ENCODE peak calls at places on chromosomes 5 and 9, in four cellular contexts. One of them, this sample, is unnamed.

GRCh38 chr9:4994166-4994890 is 9.3 kb downstream of the JAK2 start:
- DNase-seq in H1: no peak
- DNase-seq in HepG2: no peak
- DNase-seq in GM12878: no peak
- DNase-seq in this sample: no peak

GRCh38 chr9:18487620-18488019 is 13.7 kb downstream of the ADAMTSL1 start:
- DNase-seq in GM12878: no peak
- DNase-seq in HepG2: no peak
- DNase-seq in H1: no peak
- DNase-seq in this sample: no peak

GRCh38 chr9:109574061-109574882 is 76.2 kb upstream of the PTPN3 start:
- DNase-seq in GM12878: peak; percentile 5
- DNase-seq in H1: no peak
- DNase-seq in HepG2: peak; percentile 36
- DNase-seq in this sample: peak; percentile 42

GRCh38 chr5:11760940-11761603 is 143.2 kb downstream of the CTNND2 start:
- DNase-seq in H1: no peak
- DNase-seq in GM12878: no peak
- DNase-seq in HepG2: no peak
- DNase-seq in this sample: no peak

GRCh38 chr5:140996055-140996454 is 29.8 kb downstream of the PCDHAC2 start:
- DNase-seq in H1: no peak
- DNase-seq in GM12878: no peak
- DNase-seq in HepG2: no peak
- DNase-seq in this sample: no peak

GRCh38 chr5:175715627-175716522 is 58.0 kb downstream of the HRH2 start:
- DNase-seq in HepG2: no peak
- DNase-seq in H1: no peak
- DNase-seq in GM12878: no peak
- DNase-seq in this sample: no peak

GRCh38 chr9:86926130-86926529 is 21.2 kb downstream of the GAS1 start:
- DNase-seq in HepG2: no peak
- DNase-seq in GM12878: no peak
- DNase-seq in H1: no peak
- DNase-seq in this sample: no peak

GRCh38 chr5:112681481-112681908 is 56.2 kb upstream of the APC start:
- DNase-seq in H1: no peak
- DNase-seq in GM12878: peak; percentile 55
- DNase-seq in HepG2: no peak
- DNase-seq in this sample: no peak

GRCh38 chr5:66898241-66899039 is 298.2 kb downstream of the CD180 start:
- DNase-seq in H1: no peak
- DNase-seq in GM12878: no peak
- DNase-seq in HepG2: no peak
- DNase-seq in this sample: no peak

GRCh38 chr9:37031902-37032301 is 2.2 kb downstream of the PAX5 start:
- DNase-seq in HepG2: no peak
- DNase-seq in GM12878: no peak
- DNase-seq in H1: no peak
- DNase-seq in this sample: no peak

GRCh38 chr5:35815089-35815936 is 41.4 kb upstream of the IL7R start:
- DNase-seq in HepG2: peak; percentile 44
- DNase-seq in GM12878: no peak
- DNase-seq in H1: no peak
- DNase-seq in this sample: peak; percentile 27

GRCh38 chr9:84408416-84408815 is 67.9 kb upstream of the SLC28A3 start:
- DNase-seq in H1: no peak
- DNase-seq in HepG2: no peak
- DNase-seq in GM12878: no peak
- DNase-seq in this sample: no peak

GRCh38 chr5:94621763-94622162 is 3.3 kb downstream of the SLF1 start:
- DNase-seq in H1: no peak
- DNase-seq in HepG2: no peak
- DNase-seq in GM12878: no peak
- DNase-seq in this sample: no peak

GRCh38 chr9:109382585-109382984 is 61.7 kb upstream of the EPB41L4B start:
- DNase-seq in GM12878: no peak
- DNase-seq in H1: no peak
- DNase-seq in HepG2: no peak
- DNase-seq in this sample: no peak

GRCh38 chr9:3436629-3437028 is 89.2 kb downstream of the RFX3 start:
- DNase-seq in GM12878: no peak
- DNase-seq in H1: no peak
- DNase-seq in HepG2: no peak
- DNase-seq in this sample: no peak

GRCh38 chr9:127128341-127129072 is 6.1 kb upstream of the ANGPTL2 start:
- DNase-seq in H1: no peak
- DNase-seq in HepG2: no peak
- DNase-seq in GM12878: no peak
- DNase-seq in this sample: no peak

GRCh38 chr9:20357207-20357503 is 265.1 kb downstream of the MLLT3 start:
- DNase-seq in GM12878: no peak
- DNase-seq in HepG2: no peak
- DNase-seq in H1: no peak
- DNase-seq in this sample: no peak

GRCh38 chr9:20358201-20358600 is 264.1 kb downstream of the MLLT3 start:
- DNase-seq in H1: no peak
- DNase-seq in GM12878: no peak
- DNase-seq in HepG2: no peak
- DNase-seq in this sample: no peak

GRCh38 chr9:20355022-20355421 is 267.3 kb downstream of the MLLT3 start:
- DNase-seq in GM12878: no peak
- DNase-seq in HepG2: no peak
- DNase-seq in H1: no peak
- DNase-seq in this sample: peak; percentile 10

GRCh38 chr9:20353931-20354652 is 268.2 kb downstream of the MLLT3 start:
- DNase-seq in H1: no peak
- DNase-seq in GM12878: no peak
- DNase-seq in HepG2: no peak
- DNase-seq in this sample: no peak

DNA sequence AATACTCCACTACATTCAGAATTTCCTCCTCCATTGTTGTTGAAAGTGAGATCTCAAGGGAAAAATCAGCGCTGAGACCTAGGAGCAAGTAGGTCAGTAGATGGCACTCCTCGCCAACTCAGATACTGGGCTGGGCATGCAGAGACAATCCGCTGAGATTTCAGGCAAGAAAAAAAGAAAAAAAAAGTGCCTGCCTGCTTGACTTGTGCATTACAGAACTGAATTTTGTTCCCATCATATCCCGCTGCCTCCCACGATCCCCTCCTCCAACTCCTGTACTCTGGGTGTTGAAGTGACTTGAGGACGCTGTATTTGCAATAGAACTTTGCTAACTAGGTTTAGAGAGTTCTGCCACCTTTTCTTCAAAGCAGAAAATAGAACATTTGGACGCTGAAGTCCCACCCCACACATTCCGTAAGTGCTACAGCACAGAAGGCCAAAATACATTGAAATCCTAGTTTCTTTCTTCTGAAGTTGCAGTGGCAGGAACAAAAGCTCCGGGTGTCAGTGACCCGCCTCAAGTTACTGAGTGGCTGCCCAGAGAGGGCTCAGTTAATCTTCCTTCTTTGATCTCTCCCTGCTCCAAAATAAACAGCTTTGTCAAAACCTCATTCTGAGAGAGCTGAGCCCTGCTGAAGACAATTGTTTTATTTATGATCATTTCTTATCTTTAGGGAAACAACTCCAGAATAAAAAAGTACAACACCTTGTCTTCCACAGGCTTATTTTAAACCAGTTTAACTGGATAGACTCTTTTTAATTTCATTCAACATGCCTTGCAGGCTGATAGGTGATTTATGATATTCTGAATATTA is 265.7 kb downstream of the MLLT3 start:
- DNase-seq in GM12878: peak; percentile 36
- DNase-seq in H1: peak; percentile 61
- DNase-seq in HepG2: peak; percentile 64
- DNase-seq in this sample: peak; percentile 68
- TF ChIP-seq TCF12 in GM12878: no peak
- TF ChIP-seq TCF12 in H1: no peak
- TF ChIP-seq TCF12 in HepG2: no peak
- TF ChIP-seq TCF12 in this sample: no peak

DNA sequence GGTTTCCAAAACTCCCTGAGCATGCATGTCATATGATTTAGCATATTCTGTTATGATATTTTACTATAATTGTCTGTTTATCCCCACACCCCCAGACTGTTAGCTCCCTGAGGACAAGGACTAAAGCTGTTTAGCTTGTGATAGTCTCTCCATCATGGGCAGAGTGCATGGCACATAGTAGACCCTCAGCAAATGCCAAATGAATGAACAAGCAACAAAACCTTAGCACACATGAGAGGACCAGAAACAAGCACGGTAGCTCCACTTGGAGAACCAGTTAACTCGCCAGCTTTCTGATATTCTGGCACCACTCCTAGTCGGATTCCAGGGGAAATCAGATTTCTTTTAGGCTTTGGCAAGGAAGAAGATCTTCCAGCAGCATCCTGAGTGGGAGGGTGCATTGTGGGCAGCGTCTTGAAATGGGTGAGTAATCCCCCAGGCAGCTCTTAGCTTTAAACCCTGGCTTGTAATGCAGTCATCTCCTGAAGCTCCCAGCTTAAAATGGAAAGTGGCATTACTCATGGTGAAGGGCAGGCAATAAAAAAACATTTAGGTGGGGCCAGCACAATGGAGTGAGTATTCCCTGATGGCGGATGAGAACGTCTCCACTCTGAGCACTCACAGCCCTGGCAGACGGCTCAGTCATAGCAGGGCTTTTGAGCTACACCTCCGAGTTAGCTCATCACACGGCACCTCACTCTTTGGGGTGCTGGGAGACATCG is 41.1 kb downstream of the FGF1 start:
- DNase-seq in H1: no peak
- DNase-seq in HepG2: no peak
- DNase-seq in GM12878: no peak
- DNase-seq in this sample: no peak
- TF ChIP-seq YY1 in H1: no peak
- TF ChIP-seq YY1 in HepG2: no peak
- TF ChIP-seq YY1 in GM12878: no peak
- TF ChIP-seq YY1 in this sample: peak; percentile 78

DNA sequence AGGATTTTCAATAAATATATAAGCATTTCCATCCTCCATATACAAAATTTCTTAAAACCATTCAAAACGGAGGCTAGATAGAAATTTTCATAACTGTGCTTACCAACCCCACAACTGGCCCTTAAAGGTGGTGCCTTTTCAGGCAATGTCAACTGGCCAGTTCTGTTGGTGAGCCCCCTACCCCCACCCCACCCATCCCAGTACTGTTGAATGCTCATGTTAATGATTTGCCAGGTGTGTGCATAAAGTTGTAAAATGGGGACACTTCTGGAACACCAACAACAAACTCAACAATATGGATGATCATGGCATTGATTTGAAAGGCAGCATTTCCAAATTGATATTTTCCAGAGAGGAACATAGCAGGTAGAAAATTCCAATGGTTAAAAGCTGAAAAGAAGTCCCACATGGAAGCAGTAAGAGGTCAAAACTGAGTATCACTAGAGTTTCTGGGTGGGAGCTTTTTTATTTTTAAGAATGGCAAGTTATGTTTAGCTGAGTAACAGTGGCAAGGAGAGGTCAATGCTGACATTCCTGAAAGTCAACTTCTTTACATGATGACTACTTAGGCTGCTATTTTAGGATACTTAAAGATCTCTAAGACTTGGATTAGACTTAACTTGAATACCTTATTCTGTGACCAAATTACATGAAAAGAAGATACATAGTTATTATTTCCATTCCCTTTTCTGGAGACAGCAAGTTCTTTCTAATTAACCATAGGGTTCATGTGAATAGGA is 2.7 kb downstream of the LEAP2 start:
- DNase-seq in HepG2: no peak
- DNase-seq in GM12878: no peak
- DNase-seq in H1: no peak
- DNase-seq in this sample: no peak
- TF ChIP-seq TCF12 in HepG2: no peak
- TF ChIP-seq TCF12 in GM12878: no peak
- TF ChIP-seq TCF12 in H1: no peak
- TF ChIP-seq TCF12 in this sample: no peak

DNA sequence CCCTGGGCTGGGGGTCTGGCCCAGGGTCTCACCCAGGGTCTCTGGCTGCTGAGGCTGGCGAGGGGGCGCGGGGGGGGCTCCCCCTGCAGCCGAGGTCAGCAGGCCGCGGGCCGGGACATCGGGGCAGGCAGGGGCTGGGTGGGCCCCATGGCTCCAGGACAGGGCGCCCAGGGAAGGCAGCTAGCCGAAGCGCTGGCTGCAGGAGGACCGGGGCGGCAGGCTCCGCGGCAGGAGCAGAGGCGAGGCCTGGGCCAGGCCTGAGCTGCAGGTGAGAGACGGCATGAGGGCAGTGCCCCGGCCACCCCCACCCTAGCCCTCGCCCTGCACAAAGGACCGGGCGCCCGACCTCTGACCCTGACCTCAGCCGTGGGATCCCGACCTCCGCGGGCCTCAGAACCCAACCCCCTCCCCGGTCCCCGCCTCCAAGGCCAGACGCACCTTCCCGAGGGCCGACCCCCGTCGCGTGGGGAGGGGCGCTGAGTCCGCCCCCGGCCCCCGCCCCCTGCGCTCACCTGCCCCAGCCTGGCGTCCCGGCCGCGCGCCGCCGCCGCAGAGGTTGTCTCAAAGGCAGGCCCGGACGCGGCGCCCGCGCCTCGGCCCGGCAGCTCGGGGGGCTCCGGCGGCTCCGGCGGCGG is 446 bp downstream of the RNF208 start:
- DNase-seq in H1: peak; percentile 77
- DNase-seq in HepG2: no peak
- DNase-seq in GM12878: no peak
- DNase-seq in this sample: peak; percentile 63
- TF ChIP-seq YY1 in H1: no peak
- TF ChIP-seq YY1 in HepG2: peak; percentile 24
- TF ChIP-seq YY1 in GM12878: no peak
- TF ChIP-seq YY1 in this sample: no peak

DNA sequence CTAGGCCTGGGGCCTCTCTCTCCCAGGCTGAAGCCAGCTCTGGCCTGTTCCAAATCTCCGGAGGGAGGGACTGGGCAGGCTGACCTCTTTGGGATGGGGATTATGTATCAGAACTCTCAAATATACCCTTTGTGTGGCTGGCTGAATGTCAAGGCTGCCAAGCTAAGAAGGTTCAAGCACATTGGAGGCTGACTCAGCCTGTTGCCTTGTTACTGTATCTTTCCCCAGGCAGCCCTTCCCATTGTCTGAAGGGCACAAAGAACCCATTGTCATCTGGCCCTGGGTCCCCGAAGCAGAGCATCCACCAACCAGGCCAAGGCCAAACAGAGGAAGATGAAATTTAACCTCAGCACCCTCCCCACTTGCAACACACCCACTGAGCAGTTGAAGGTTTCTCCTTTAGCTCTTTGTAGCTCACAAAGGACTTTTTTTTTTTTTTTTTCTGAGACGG is 7.3 kb upstream of the SPARC start:
- DNase-seq in GM12878: no peak
- DNase-seq in H1: no peak
- DNase-seq in HepG2: peak; percentile 97
- DNase-seq in this sample: no peak
- TF ChIP-seq TCF12 in GM12878: no peak
- TF ChIP-seq TCF12 in H1: no peak
- TF ChIP-seq TCF12 in HepG2: no peak
- TF ChIP-seq TCF12 in this sample: peak; percentile 48

GRCh38 chr5:74233571-74233970 is 407.0 kb downstream of the ENC1 start:
- DNase-seq in GM12878: no peak
- DNase-seq in HepG2: no peak
- DNase-seq in H1: no peak
- DNase-seq in this sample: no peak
- TF ChIP-seq YY1 in GM12878: no peak
- TF ChIP-seq YY1 in HepG2: no peak
- TF ChIP-seq YY1 in H1: no peak
- TF ChIP-seq YY1 in this sample: no peak